ENCODE peak calls at places on chromosome 1, in ten cellular contexts. V is retinal pigment epithelial cell, N is tibial artery, I is fibroblast of mammary gland, D is endothelial cell, U is Calu3, K is GM12864, A is AG09309, S is HCT116, Z is coronary artery. P is an unnamed sample.

GRCh38 chr1:186577633-186578032 is 102.6 kb downstream of the PTGS2 start:
- DNase-seq in V (no peak), Z (no peak), I (no peak), U (no peak), A (no peak), K (no peak), D (no peak), N (no peak), S (no peak), P (no peak)

GRCh38 chr1:185645201-185645640 is 89.0 kb upstream of the HMCN1 start:
- DNase-seq in D (no peak), Z (no peak), U (no peak), I (no peak), A (peak; percentile 34), K (no peak), V (no peak), S (no peak), N (no peak), P (no peak)

GRCh38 chr1:232621050-232621449 is 8.9 kb downstream of the SIPA1L2 start:
- DNase-seq in Z (no peak), N (no peak), D (no peak), K (no peak), S (no peak), I (no peak), A (no peak), V (no peak), U (no peak), P (no peak)

GRCh38 chr1:158246650-158247049 is 7.6 kb upstream of the CD1A start:
- DNase-seq in U (no peak), A (no peak), N (no peak), I (no peak), D (no peak), Z (no peak), K (peak; percentile 18), S (peak; percentile 6), V (no peak), P (no peak)

GRCh38 chr1:54376085-54377039 is 29.8 kb downstream of the SSBP3 start:
- DNase-seq in K (peak; percentile 86), V (no peak), N (no peak), S (peak; percentile 13), U (peak; percentile 31), I (no peak), D (no peak), Z (no peak), A (no peak), P (peak; percentile 76)

GRCh38 chr1:218850367-218850766 is 323.3 kb upstream of the LYPLAL1 start:
- DNase-seq in D (no peak), S (no peak), Z (no peak), I (peak; percentile 6), U (no peak), K (no peak), A (no peak), N (no peak), V (no peak), P (no peak)

GRCh38 chr1:64675718-64676345 is 69.0 kb upstream of the RAVER2 start:
- DNase-seq in K (no peak), A (no peak), D (no peak), U (no peak), N (no peak), V (no peak), I (peak; percentile 39), S (no peak), Z (no peak), P (peak; percentile 24)

GRCh38 chr1:5854754-5855153 is 137.5 kb downstream of the NPHP4 start:
- DNase-seq in V (no peak), Z (no peak), K (no peak), I (no peak), N (no peak), U (no peak), A (no peak), S (no peak), D (no peak), P (no peak)

GRCh38 chr1:119040906-119041305 is 52.8 kb upstream of the TBX15 start:
- DNase-seq in S (no peak), K (no peak), N (peak; percentile 61), A (peak; percentile 5), U (no peak), I (peak; percentile 84), V (no peak), Z (no peak), D (no peak), P (no peak)

DNA sequence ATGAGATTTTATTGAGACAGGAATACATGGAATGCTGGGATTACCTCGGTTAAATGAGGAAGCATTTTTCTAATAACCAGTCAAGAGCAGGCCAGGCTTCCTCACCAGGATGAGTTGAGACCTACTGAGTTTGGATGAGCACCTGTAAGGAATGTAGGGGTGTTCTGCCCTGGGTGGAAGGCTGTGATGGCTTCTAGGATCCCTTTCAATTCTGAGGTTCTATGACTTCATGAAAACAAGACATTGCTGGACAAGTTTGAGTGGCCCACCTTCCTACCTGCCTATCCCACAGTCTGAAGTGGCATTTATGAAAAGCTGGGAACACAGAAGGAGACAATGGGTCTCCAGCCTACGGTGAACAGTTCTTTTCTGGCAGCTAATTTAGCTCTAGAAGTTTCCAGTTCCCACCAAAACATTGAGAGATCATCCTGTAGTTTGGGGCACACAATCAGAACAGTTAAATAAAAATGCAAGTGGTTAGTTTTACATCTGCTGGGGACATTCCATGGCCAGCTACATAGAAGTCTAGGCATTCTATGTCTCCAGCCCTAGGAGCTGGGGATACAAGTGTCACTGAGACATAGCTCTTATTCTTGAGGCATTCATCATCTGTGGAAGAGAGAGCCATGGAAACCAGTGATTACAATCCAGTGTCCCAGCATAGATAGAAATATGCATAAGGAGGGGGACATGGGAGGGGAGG is 51.3 kb upstream of the TSPAN2 start:
- DNase-seq in D (no peak), Z (no peak), A (no peak), K (no peak), N (no peak), U (no peak), I (no peak), S (no peak), V (no peak), P (no peak)
- TF ChIP-seq CTCF in D (no peak), Z (no peak), A (no peak), K (no peak), N (no peak), U (no peak), I (no peak), S (no peak), V (no peak), P (no peak)

DNA sequence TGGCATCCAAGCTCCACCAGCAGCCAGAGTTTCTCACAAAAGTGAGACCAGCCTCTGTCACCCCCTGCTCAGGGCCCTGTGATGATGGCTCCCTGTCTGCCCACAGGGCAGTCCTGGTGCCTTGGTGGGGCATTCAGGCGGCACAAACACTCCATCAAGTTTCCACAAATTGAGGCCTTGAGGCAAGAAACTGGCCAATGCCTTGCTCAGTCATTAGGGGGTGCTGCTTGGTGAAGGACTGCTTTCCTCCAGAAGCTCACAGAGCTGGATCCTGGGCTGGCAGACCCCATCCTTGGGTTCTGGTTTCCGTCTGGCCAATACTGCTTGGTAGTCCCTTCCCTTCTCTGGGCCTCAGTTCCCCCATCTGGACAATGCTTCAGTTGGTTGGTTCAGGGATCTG is 12.5 kb upstream of the AHDC1 start:
- DNase-seq in V (no peak), D (no peak), A (no peak), I (no peak), S (no peak), U (no peak), K (no peak), Z (no peak), N (no peak), P (no peak)
- TF ChIP-seq CTCF in V (peak; percentile 40), D (no peak), A (peak; percentile 28), I (peak; percentile 10), S (no peak), U (no peak), K (peak; percentile 45), Z (no peak), N (no peak), P (peak; percentile 23)

DNA sequence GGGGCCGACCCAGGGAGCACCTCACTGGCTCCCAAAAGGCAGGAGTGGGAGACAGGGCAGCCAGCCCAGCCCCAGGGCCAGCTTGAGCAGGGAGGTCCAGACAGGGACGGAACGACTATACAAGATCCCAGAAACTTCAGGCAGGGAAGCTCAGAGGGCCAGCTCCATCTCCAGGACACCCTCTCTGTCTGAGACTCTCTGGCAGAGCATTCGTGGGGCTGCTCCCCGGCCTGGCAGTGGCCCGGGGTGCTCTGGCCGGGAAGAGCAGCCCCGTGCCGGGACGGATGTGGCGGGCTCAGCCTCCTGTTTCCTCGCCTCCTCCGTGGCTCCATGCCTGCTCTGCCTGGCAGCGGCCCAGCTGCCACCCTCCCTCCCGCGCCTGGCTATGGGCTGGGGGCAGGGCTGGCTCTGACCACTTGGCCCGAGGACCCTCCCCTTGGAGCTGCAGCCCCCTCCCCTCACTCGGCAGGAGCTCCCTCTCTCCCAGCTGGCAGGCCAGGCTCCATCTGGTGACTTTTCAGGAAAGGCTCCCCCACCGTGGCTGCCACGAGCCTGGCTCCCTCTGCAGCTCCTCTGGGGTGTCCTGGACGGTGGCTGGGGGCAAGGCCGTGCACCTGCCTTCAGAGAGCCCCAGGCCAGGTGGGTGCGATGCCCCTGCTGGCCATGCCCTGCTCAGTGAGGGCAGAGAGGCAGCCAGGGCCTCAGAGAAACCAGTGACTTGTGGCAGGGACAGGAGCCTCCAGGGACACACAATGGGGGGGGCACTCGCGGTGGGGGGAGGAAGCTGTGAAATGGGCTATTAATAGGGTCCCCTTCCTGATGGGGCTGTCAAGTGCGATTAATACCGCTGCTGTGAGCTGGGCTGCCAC is 5.6 kb upstream of the PLCH2 start:
- DNase-seq in N (no peak), A (no peak), S (no peak), I (no peak), K (no peak), Z (no peak), U (no peak), D (no peak), V (no peak), P (no peak)
- TF ChIP-seq CTCF in N (no peak), A (no peak), S (no peak), I (no peak), K (no peak), Z (no peak), U (no peak), D (no peak), V (no peak), P (no peak)

GRCh38 chr1:44236873-44237272 is 23.6 kb downstream of the DMAP1 start:
- DNase-seq in Z (no peak), K (no peak), U (no peak), S (no peak), V (no peak), D (no peak), I (no peak), N (no peak), A (no peak), P (no peak)

GRCh38 chr1:44238651-44239050 is 25.4 kb downstream of the DMAP1 start:
- DNase-seq in N (no peak), S (no peak), Z (no peak), V (no peak), K (no peak), A (no peak), D (no peak), U (no peak), I (no peak), P (no peak)

GRCh38 chr1:44239961-44240371 is 26.7 kb downstream of the DMAP1 start:
- DNase-seq in U (no peak), I (peak; percentile 36), A (no peak), K (no peak), Z (no peak), V (no peak), S (no peak), N (peak; percentile 60), D (no peak), P (no peak)

GRCh38 chr1:44239337-44239960 is 26.2 kb downstream of the DMAP1 start:
- DNase-seq in N (no peak), S (no peak), K (no peak), D (peak; percentile 44), I (peak; percentile 41), Z (no peak), V (no peak), U (no peak), A (no peak), P (no peak)

GRCh38 chr1:44237721-44238457 is 24.6 kb downstream of the DMAP1 start:
- DNase-seq in V (no peak), I (peak; percentile 64), Z (no peak), K (no peak), S (peak; percentile 50), A (no peak), D (peak; percentile 76), N (peak; percentile 31), U (no peak), P (peak; percentile 86)
- TF ChIP-seq CTCF in V (peak; percentile 82), I (peak; percentile 55), Z (no peak), K (peak; percentile 51), S (peak; percentile 60), A (peak; percentile 43), D (peak; percentile 65), N (peak; percentile 57), U (no peak), P (peak; percentile 46)

P was measured in GM10248.